ENCODE peak calls at places on chromosome 17, in ten cellular contexts. E is activated CD4-positive, alpha-beta T cell treated with anti-CD3 and anti-CD28 coated beads, Interleukin-2, amount 50 U/mL, for 1 hour; J is foreskin keratinocyte; G is COR-L47; B is NCI-H1930; P is GM13976; F is hippocampal formation; S is lung microvascular endothelial cell; A is HFFc6; R is thoracic aorta. C is an unnamed sample.

GRCh38 chr17:80365983-80366382 is 49.0 kb upstream of the ENDOV start:
- DNase-seq in E (no peak), J (no peak), G (no peak), B (no peak), P (no peak), F (no peak), S (peak), A (no peak), R (no peak), C (no peak)

GRCh38 chr17:43360376-43360738 is 38.4 kb upstream of the ARL4D start:
- DNase-seq in E (peak), J (peak), G (peak), B (no peak), P (peak), F (no peak), S (peak), A (peak), R (no peak), C (no peak)

GRCh38 chr17:32491371-32492280 is 4.8 kb downstream of the CDK5R1 start:
- DNase-seq in E (no peak), J (no peak), G (no peak), B (no peak), P (peak), F (no peak), S (no peak), A (no peak), R (no peak), C (no peak)

GRCh38 chr17:27066315-27066714 is 227.6 kb upstream of the WSB1 start:
- DNase-seq in E (no peak), J (no peak), G (no peak), B (no peak), P (no peak), F (no peak), S (no peak), A (no peak), R (no peak), C (no peak)

GRCh38 chr17:74582633-74583032 is 9.4 kb downstream of the CD300LD start:
- DNase-seq in E (no peak), J (no peak), G (no peak), B (no peak), P (no peak), F (no peak), S (no peak), A (no peak), R (no peak), C (no peak)

GRCh38 chr17:21186399-21187187 is 27.4 kb downstream of the TMEM11 start:
- DNase-seq in E (no peak), J (no peak), G (no peak), B (no peak), P (no peak), F (no peak), S (peak), A (no peak), R (no peak), C (no peak)

GRCh38 chr17:3049705-3050295 is 13.6 kb downstream of the OR1D5 start:
- DNase-seq in E (no peak), J (no peak), G (no peak), B (no peak), P (no peak), F (no peak), S (no peak), A (no peak), R (no peak), C (no peak)

GRCh38 chr17:31452101-31452500 is 60.6 kb downstream of the RAB11FIP4 start:
- DNase-seq in E (no peak), J (no peak), G (no peak), B (no peak), P (no peak), F (no peak), S (no peak), A (no peak), R (no peak), C (no peak)

GRCh38 chr17:57675988-57676387 is 69.1 kb downstream of the CCDC182 start:
- DNase-seq in E (no peak), J (no peak), G (no peak), B (no peak), P (peak), F (no peak), S (no peak), A (no peak), R (no peak), C (no peak)

GRCh38 chr17:81069084-81069645 is 34.2 kb downstream of the BAIAP2 start:
- DNase-seq in E (no peak), J (no peak), G (no peak), B (no peak), P (no peak), F (no peak), S (no peak), A (no peak), R (no peak), C (no peak)

GRCh38 chr17:83010323-83011200 is 68.8 kb upstream of the METRNL start:
- DNase-seq in E (no peak), J (no peak), G (no peak), B (no peak), P (peak), F (no peak), S (no peak), A (no peak), R (no peak), C (no peak)

GRCh38 chr17:47785538-47786123 is 36.0 kb downstream of the OSBPL7 start:
- DNase-seq in E (no peak), J (no peak), G (no peak), B (no peak), P (no peak), F (no peak), S (peak), A (no peak), R (no peak), C (peak)

GRCh38 chr17:40121191-40121885 is 433 bp upstream of the MSL1 start:
- DNase-seq in E (no peak), J (no peak), G (peak), B (no peak), P (peak), F (peak), S (peak), A (no peak), R (no peak), C (peak)

GRCh38 chr17:29709861-29710849 is 87.4 kb upstream of the CORO6 start:
- DNase-seq in E (no peak), J (no peak), G (no peak), B (no peak), P (no peak), F (no peak), S (no peak), A (peak), R (no peak), C (no peak)

C was measured in neural crest cell.